ENCODE peak calls at places on chromosomes 3 and 15, in five cellular contexts. One of them, this sample, is unnamed.

GRCh38 chr3:87509401-87509800 is 233.0 kb upstream of the POU1F1 start:
- DNase-seq in heart left ventricle: no peak
- DNase-seq in AG10803: no peak
- DNase-seq in esophagus muscularis mucosa: no peak
- DNase-seq in tibial nerve: no peak
- DNase-seq in this sample: no peak

GRCh38 chr3:48738926-48739616 is 22.1 kb upstream of the IP6K2 start:
- DNase-seq in heart left ventricle: peak
- DNase-seq in AG10803: no peak
- DNase-seq in esophagus muscularis mucosa: no peak
- DNase-seq in tibial nerve: no peak
- DNase-seq in this sample: no peak

GRCh38 chr3:105883798-105884377 is 15.1 kb upstream of the CBLB start:
- DNase-seq in heart left ventricle: no peak
- DNase-seq in AG10803: no peak
- DNase-seq in esophagus muscularis mucosa: no peak
- DNase-seq in tibial nerve: no peak
- DNase-seq in this sample: no peak

GRCh38 chr15:29978411-29979382 is 104.1 kb upstream of the GOLGA8J start:
- DNase-seq in heart left ventricle: no peak
- DNase-seq in AG10803: peak
- DNase-seq in esophagus muscularis mucosa: peak
- DNase-seq in tibial nerve: no peak
- DNase-seq in this sample: no peak

GRCh38 chr15:67521770-67522568 is 1.0 kb downstream of the C15orf61 start:
- DNase-seq in heart left ventricle: no peak
- DNase-seq in AG10803: peak
- DNase-seq in esophagus muscularis mucosa: no peak
- DNase-seq in tibial nerve: no peak
- DNase-seq in this sample: no peak

GRCh38 chr3:167863811-167864558 is 128.5 kb downstream of the SERPINI1 start:
- DNase-seq in heart left ventricle: peak
- DNase-seq in AG10803: no peak
- DNase-seq in esophagus muscularis mucosa: no peak
- DNase-seq in tibial nerve: no peak
- DNase-seq in this sample: no peak

GRCh38 chr3:45817788-45818523 is 21.6 kb upstream of the SLC6A20 start:
- DNase-seq in heart left ventricle: no peak
- DNase-seq in AG10803: peak
- DNase-seq in esophagus muscularis mucosa: no peak
- DNase-seq in tibial nerve: peak
- DNase-seq in this sample: no peak

GRCh38 chr15:24676431-24676830 is 856 bp downstream of the NPAP1 start:
- DNase-seq in heart left ventricle: no peak
- DNase-seq in AG10803: no peak
- DNase-seq in esophagus muscularis mucosa: no peak
- DNase-seq in tibial nerve: no peak
- DNase-seq in this sample: no peak

GRCh38 chr15:73991260-73991659 is 835 bp downstream of the STOML1 start:
- DNase-seq in heart left ventricle: peak
- DNase-seq in AG10803: peak
- DNase-seq in esophagus muscularis mucosa: no peak
- DNase-seq in tibial nerve: peak
- DNase-seq in this sample: no peak

GRCh38 chr15:33451385-33451784 is 140.6 kb downstream of the RYR3 start:
- DNase-seq in heart left ventricle: no peak
- DNase-seq in AG10803: no peak
- DNase-seq in esophagus muscularis mucosa: no peak
- DNase-seq in tibial nerve: no peak
- DNase-seq in this sample: no peak

GRCh38 chr3:45776611-45777010 is 19.7 kb downstream of the SLC6A20 start:
- DNase-seq in heart left ventricle: no peak
- DNase-seq in AG10803: no peak
- DNase-seq in esophagus muscularis mucosa: no peak
- DNase-seq in tibial nerve: no peak
- DNase-seq in this sample: peak

GRCh38 chr3:125684199-125684598 is 88.9 kb upstream of the OSBPL11 start:
- DNase-seq in heart left ventricle: no peak
- DNase-seq in AG10803: peak
- DNase-seq in esophagus muscularis mucosa: no peak
- DNase-seq in tibial nerve: no peak
- DNase-seq in this sample: no peak

GRCh38 chr15:99421172-99421656 is 144.6 kb upstream of the MEF2A start:
- DNase-seq in heart left ventricle: no peak
- DNase-seq in AG10803: no peak
- DNase-seq in esophagus muscularis mucosa: no peak
- DNase-seq in tibial nerve: no peak
- DNase-seq in this sample: no peak

GRCh38 chr3:53970656-53971055 is 79.0 kb upstream of the SELENOK start:
- DNase-seq in heart left ventricle: no peak
- DNase-seq in AG10803: no peak
- DNase-seq in esophagus muscularis mucosa: no peak
- DNase-seq in tibial nerve: no peak
- DNase-seq in this sample: no peak

GRCh38 chr3:15262021-15262420 is 56.0 kb downstream of the CAPN7 start:
- DNase-seq in heart left ventricle: no peak
- DNase-seq in AG10803: no peak
- DNase-seq in esophagus muscularis mucosa: no peak
- DNase-seq in tibial nerve: no peak
- DNase-seq in this sample: peak

GRCh38 chr3:114741066-114741465 is 406.0 kb downstream of the ZBTB20 start:
- DNase-seq in heart left ventricle: no peak
- DNase-seq in AG10803: peak
- DNase-seq in esophagus muscularis mucosa: no peak
- DNase-seq in tibial nerve: no peak
- DNase-seq in this sample: no peak

GRCh38 chr15:80876034-80876433 is 96.9 kb downstream of the CEMIP start:
- DNase-seq in heart left ventricle: no peak
- DNase-seq in AG10803: no peak
- DNase-seq in esophagus muscularis mucosa: no peak
- DNase-seq in tibial nerve: no peak
- DNase-seq in this sample: no peak

GRCh38 chr3:126857928-126858327 is 125.0 kb upstream of the PLXNA1 start:
- DNase-seq in heart left ventricle: no peak
- DNase-seq in AG10803: no peak
- DNase-seq in esophagus muscularis mucosa: no peak
- DNase-seq in tibial nerve: no peak
- DNase-seq in this sample: no peak

GRCh38 chr3:151316267-151316991 is at the start of gene GPR87:
- DNase-seq in heart left ventricle: no peak
- DNase-seq in AG10803: no peak
- DNase-seq in esophagus muscularis mucosa: no peak
- DNase-seq in tibial nerve: no peak
- DNase-seq in this sample: no peak

GRCh38 chr3:52471371-52472238 is 16.2 kb downstream of the NISCH start:
- DNase-seq in heart left ventricle: peak
- DNase-seq in AG10803: peak
- DNase-seq in esophagus muscularis mucosa: no peak
- DNase-seq in tibial nerve: peak
- DNase-seq in this sample: no peak

GRCh38 chr3:139830817-139831216 is 104.2 kb upstream of the CLSTN2 start:
- DNase-seq in heart left ventricle: peak
- DNase-seq in AG10803: no peak
- DNase-seq in esophagus muscularis mucosa: no peak
- DNase-seq in tibial nerve: no peak
- DNase-seq in this sample: no peak

GRCh38 chr3:177195941-177196472 is 1.3 kb downstream of the TBL1XR1 start:
- DNase-seq in heart left ventricle: no peak
- DNase-seq in AG10803: peak
- DNase-seq in esophagus muscularis mucosa: no peak
- DNase-seq in tibial nerve: peak
- DNase-seq in this sample: no peak

GRCh38 chr3:28667646-28668376 is 319.2 kb upstream of the AZI2 start:
- DNase-seq in heart left ventricle: no peak
- DNase-seq in AG10803: peak
- DNase-seq in esophagus muscularis mucosa: no peak
- DNase-seq in tibial nerve: peak
- DNase-seq in this sample: no peak

GRCh38 chr3:144429719-144430121 is 458.1 kb downstream of the DIPK2A start:
- DNase-seq in heart left ventricle: no peak
- DNase-seq in AG10803: peak
- DNase-seq in esophagus muscularis mucosa: no peak
- DNase-seq in tibial nerve: no peak
- DNase-seq in this sample: no peak

GRCh38 chr3:73029321-73029796 is 32.1 kb upstream of the EBLN2 start:
- DNase-seq in heart left ventricle: no peak
- DNase-seq in AG10803: peak
- DNase-seq in esophagus muscularis mucosa: no peak
- DNase-seq in tibial nerve: peak
- DNase-seq in this sample: no peak

GRCh38 chr3:181572432-181572831 is 139.3 kb upstream of the SOX2 start:
- DNase-seq in heart left ventricle: no peak
- DNase-seq in AG10803: no peak
- DNase-seq in esophagus muscularis mucosa: no peak
- DNase-seq in tibial nerve: no peak
- DNase-seq in this sample: no peak

GRCh38 chr15:47824185-47824584 is 106.9 kb downstream of the SEMA6D start:
- DNase-seq in heart left ventricle: no peak
- DNase-seq in AG10803: no peak
- DNase-seq in esophagus muscularis mucosa: no peak
- DNase-seq in tibial nerve: no peak
- DNase-seq in this sample: no peak

GRCh38 chr3:14434105-14434504 is 31.7 kb downstream of the SLC6A6 start:
- DNase-seq in heart left ventricle: no peak
- DNase-seq in AG10803: peak
- DNase-seq in esophagus muscularis mucosa: no peak
- DNase-seq in tibial nerve: no peak
- DNase-seq in this sample: no peak

GRCh38 chr3:165193392-165194268 is 2.6 kb downstream of the SLITRK3 start:
- DNase-seq in heart left ventricle: no peak
- DNase-seq in AG10803: no peak
- DNase-seq in esophagus muscularis mucosa: no peak
- DNase-seq in tibial nerve: no peak
- DNase-seq in this sample: no peak

GRCh38 chr15:45705510-45706473 is 71.0 kb downstream of the SQOR start:
- DNase-seq in heart left ventricle: no peak
- DNase-seq in AG10803: peak
- DNase-seq in esophagus muscularis mucosa: peak
- DNase-seq in tibial nerve: peak
- DNase-seq in this sample: peak

GRCh38 chr15:45701108-45701507 is 66.3 kb downstream of the SQOR start:
- DNase-seq in heart left ventricle: no peak
- DNase-seq in AG10803: no peak
- DNase-seq in esophagus muscularis mucosa: no peak
- DNase-seq in tibial nerve: no peak
- DNase-seq in this sample: no peak

GRCh38 chr15:45702041-45702440 is 67.2 kb downstream of the SQOR start:
- DNase-seq in heart left ventricle: no peak
- DNase-seq in AG10803: no peak
- DNase-seq in esophagus muscularis mucosa: no peak
- DNase-seq in tibial nerve: no peak
- DNase-seq in this sample: no peak

GRCh38 chr15:45704329-45705249 is 69.8 kb downstream of the SQOR start:
- DNase-seq in heart left ventricle: peak
- DNase-seq in AG10803: no peak
- DNase-seq in esophagus muscularis mucosa: no peak
- DNase-seq in tibial nerve: no peak
- DNase-seq in this sample: no peak

GRCh38 chr15:45703670-45704328 is 69.0 kb downstream of the SQOR start:
- DNase-seq in heart left ventricle: no peak
- DNase-seq in AG10803: no peak
- DNase-seq in esophagus muscularis mucosa: no peak
- DNase-seq in tibial nerve: no peak
- DNase-seq in this sample: no peak
- TF ChIP-seq CTCF in heart left ventricle: no peak
- TF ChIP-seq CTCF in AG10803: peak
- TF ChIP-seq CTCF in esophagus muscularis mucosa: no peak
- TF ChIP-seq CTCF in tibial nerve: no peak
- TF ChIP-seq CTCF in this sample: no peak

DNA sequence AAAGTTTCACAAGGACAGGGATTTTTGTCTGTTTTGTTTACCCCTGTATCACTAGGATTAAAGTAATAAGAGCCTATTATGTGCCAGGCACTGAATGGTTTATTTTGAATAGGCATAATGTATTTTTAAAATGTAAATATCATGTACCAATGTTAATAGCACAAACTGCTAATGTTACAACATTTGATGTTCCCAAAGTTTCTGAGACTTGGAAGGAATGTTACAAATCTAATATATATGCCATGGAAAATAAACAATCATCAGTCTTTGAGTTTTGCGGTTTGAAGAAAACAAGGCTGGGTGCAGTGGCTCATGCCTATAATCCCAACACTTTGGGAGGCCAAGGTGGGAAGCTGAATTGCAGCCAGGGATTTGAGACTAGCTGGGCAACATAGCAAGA is 159.4 kb downstream of the CDIN1 start:
- DNase-seq in heart left ventricle: no peak
- DNase-seq in AG10803: no peak
- DNase-seq in esophagus muscularis mucosa: no peak
- DNase-seq in tibial nerve: no peak
- DNase-seq in this sample: no peak
- TF ChIP-seq CTCF in heart left ventricle: no peak
- TF ChIP-seq CTCF in AG10803: no peak
- TF ChIP-seq CTCF in esophagus muscularis mucosa: no peak
- TF ChIP-seq CTCF in tibial nerve: no peak
- TF ChIP-seq CTCF in this sample: no peak

GRCh38 chr15:37793851-37794250 is 140.6 kb upstream of the TMCO5A start:
- DNase-seq in heart left ventricle: no peak
- DNase-seq in AG10803: no peak
- DNase-seq in esophagus muscularis mucosa: no peak
- DNase-seq in tibial nerve: no peak
- DNase-seq in this sample: no peak
- TF ChIP-seq CTCF in heart left ventricle: no peak
- TF ChIP-seq CTCF in AG10803: peak
- TF ChIP-seq CTCF in esophagus muscularis mucosa: no peak
- TF ChIP-seq CTCF in tibial nerve: no peak
- TF ChIP-seq CTCF in this sample: no peak

DNA sequence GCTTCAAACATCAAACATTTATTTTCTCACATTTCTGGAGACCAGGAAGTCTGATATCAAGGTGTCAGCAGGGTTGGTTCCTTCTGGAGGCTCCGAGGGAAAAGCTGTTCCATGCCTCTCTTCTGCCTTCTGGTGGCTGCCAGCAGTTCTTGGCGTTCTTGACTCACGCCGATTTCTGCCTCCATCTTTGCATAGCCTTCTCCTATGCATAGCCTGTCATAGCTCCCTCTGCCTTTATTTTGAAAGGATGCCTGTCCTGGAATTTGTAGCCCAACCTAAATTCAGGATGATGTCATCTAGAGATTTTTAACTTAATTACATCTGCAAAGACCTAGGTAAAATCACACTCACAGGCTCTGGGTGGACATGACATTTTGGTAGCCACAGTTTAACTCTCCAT is 70.4 kb downstream of the RGMA start:
- DNase-seq in heart left ventricle: no peak
- DNase-seq in AG10803: no peak
- DNase-seq in esophagus muscularis mucosa: no peak
- DNase-seq in tibial nerve: no peak
- DNase-seq in this sample: no peak
- TF ChIP-seq CTCF in heart left ventricle: peak
- TF ChIP-seq CTCF in AG10803: peak
- TF ChIP-seq CTCF in esophagus muscularis mucosa: peak
- TF ChIP-seq CTCF in tibial nerve: no peak
- TF ChIP-seq CTCF in this sample: no peak

DNA sequence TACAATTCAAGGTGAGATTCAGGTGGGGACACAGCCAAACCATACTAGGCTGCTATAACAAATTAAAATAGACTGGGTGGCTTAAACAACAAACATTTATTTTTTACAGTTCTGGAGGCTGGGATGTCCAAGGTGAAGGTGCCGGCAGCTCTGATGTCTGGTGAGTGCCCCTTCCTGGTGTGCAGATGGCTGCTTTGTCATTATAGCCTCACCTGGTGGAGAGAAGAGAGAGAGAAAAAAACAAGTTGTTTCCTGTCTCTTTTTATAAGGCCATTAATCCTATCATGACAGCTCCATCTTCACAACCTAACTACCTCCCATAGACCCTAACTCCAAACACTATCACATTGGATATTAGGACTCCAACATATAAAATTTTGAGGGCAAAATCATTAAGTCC is 279.7 kb downstream of the ZIC1 start:
- DNase-seq in heart left ventricle: no peak
- DNase-seq in AG10803: no peak
- DNase-seq in esophagus muscularis mucosa: no peak
- DNase-seq in tibial nerve: no peak
- DNase-seq in this sample: no peak
- TF ChIP-seq CTCF in heart left ventricle: no peak
- TF ChIP-seq CTCF in AG10803: no peak
- TF ChIP-seq CTCF in esophagus muscularis mucosa: no peak
- TF ChIP-seq CTCF in tibial nerve: no peak
- TF ChIP-seq CTCF in this sample: no peak

This sample was measured in coronary artery.